ENCODE peak calls at places on chromosomes 5 and 9, in six cellular contexts. One of them, this sample, is unnamed.

GRCh38 chr5:128777052-128777451 is 188.2 kb upstream of the SLC27A6 start:
- DNase-seq in kidney: no peak
- DNase-seq in left lung: no peak
- DNase-seq in retinal pigment epithelial cell: no peak
- DNase-seq in suprapubic skin: no peak
- DNase-seq in choroid plexus epithelial cell: peak; percentile 29
- DNase-seq in this sample: no peak

GRCh38 chr5:19630875-19631274 is 357.1 kb downstream of the CDH18 start:
- DNase-seq in suprapubic skin: no peak
- DNase-seq in left lung: no peak
- DNase-seq in choroid plexus epithelial cell: no peak
- DNase-seq in retinal pigment epithelial cell: no peak
- DNase-seq in kidney: no peak
- DNase-seq in this sample: no peak

GRCh38 chr9:78044886-78045285 is 13.3 kb upstream of the GNAQ start:
- DNase-seq in retinal pigment epithelial cell: no peak
- DNase-seq in suprapubic skin: no peak
- DNase-seq in choroid plexus epithelial cell: no peak
- DNase-seq in kidney: no peak
- DNase-seq in left lung: no peak
- DNase-seq in this sample: no peak

GRCh38 chr9:79524266-79524665 is 47.5 kb upstream of the TLE4 start:
- DNase-seq in suprapubic skin: no peak
- DNase-seq in retinal pigment epithelial cell: no peak
- DNase-seq in kidney: no peak
- DNase-seq in choroid plexus epithelial cell: peak; percentile 30
- DNase-seq in left lung: no peak
- DNase-seq in this sample: no peak

GRCh38 chr9:74066128-74066527 is 431.0 kb upstream of the RORB start:
- DNase-seq in suprapubic skin: no peak
- DNase-seq in left lung: no peak
- DNase-seq in retinal pigment epithelial cell: no peak
- DNase-seq in kidney: no peak
- DNase-seq in choroid plexus epithelial cell: no peak
- DNase-seq in this sample: no peak

GRCh38 chr5:44389410-44389879 is at the start of gene FGF10:
- DNase-seq in retinal pigment epithelial cell: no peak
- DNase-seq in left lung: peak; percentile 34
- DNase-seq in kidney: peak; percentile 78
- DNase-seq in suprapubic skin: peak; percentile 49
- DNase-seq in choroid plexus epithelial cell: no peak
- DNase-seq in this sample: peak; percentile 3

GRCh38 chr5:2221450-2221849 is 338.7 kb upstream of the IRX4 start:
- DNase-seq in retinal pigment epithelial cell: no peak
- DNase-seq in choroid plexus epithelial cell: no peak
- DNase-seq in left lung: no peak
- DNase-seq in suprapubic skin: no peak
- DNase-seq in kidney: peak; percentile 27
- DNase-seq in this sample: no peak

GRCh38 chr5:66642538-66642937 is 46.3 kb downstream of the MAST4 start:
- DNase-seq in left lung: no peak
- DNase-seq in suprapubic skin: no peak
- DNase-seq in choroid plexus epithelial cell: no peak
- DNase-seq in kidney: no peak
- DNase-seq in retinal pigment epithelial cell: no peak
- DNase-seq in this sample: no peak

GRCh38 chr5:56247596-56247995 is 14.5 kb upstream of the ANKRD55 start:
- DNase-seq in kidney: no peak
- DNase-seq in suprapubic skin: no peak
- DNase-seq in left lung: no peak
- DNase-seq in choroid plexus epithelial cell: peak; percentile 71
- DNase-seq in retinal pigment epithelial cell: no peak
- DNase-seq in this sample: peak; percentile 88

GRCh38 chr5:146007270-146007669 is 70.9 kb downstream of the SH3RF2 start:
- DNase-seq in left lung: no peak
- DNase-seq in suprapubic skin: no peak
- DNase-seq in choroid plexus epithelial cell: peak; percentile 28
- DNase-seq in kidney: no peak
- DNase-seq in retinal pigment epithelial cell: no peak
- DNase-seq in this sample: no peak
- TF ChIP-seq CTCF in left lung: no peak
- TF ChIP-seq CTCF in suprapubic skin: no peak
- TF ChIP-seq CTCF in choroid plexus epithelial cell: peak; percentile 31
- TF ChIP-seq CTCF in kidney: no peak
- TF ChIP-seq CTCF in retinal pigment epithelial cell: no peak
- TF ChIP-seq CTCF in this sample: no peak

DNA sequence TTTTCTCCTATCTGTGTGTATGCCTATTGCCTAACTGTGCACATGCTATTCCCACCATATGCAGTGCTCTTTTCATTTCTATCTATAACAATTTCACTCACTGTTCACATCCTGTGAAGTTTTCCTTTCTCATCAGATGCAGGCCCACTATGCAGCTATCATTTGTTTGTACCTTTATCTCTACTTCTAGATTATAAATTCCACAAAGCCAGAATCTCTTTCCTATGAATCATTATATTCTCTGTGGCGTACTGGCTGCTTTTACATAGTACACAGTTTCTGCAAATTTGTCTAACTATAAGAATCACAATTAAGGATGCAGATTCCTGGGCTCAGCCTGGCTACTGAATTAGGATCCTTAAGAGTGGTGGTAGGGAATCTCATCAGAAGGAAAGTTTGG is 600.8 kb upstream of the ARRDC3 start:
- DNase-seq in retinal pigment epithelial cell: no peak
- DNase-seq in suprapubic skin: no peak
- DNase-seq in kidney: no peak
- DNase-seq in choroid plexus epithelial cell: no peak
- DNase-seq in left lung: no peak
- DNase-seq in this sample: no peak
- H3K4me3 ChIP-seq in retinal pigment epithelial cell: no peak overlapping the region
- H3K4me3 ChIP-seq in suprapubic skin: no peak overlapping the region
- H3K4me3 ChIP-seq in kidney: no peak overlapping the region
- H3K4me3 ChIP-seq in choroid plexus epithelial cell: no peak overlapping the region
- H3K4me3 ChIP-seq in left lung: no peak overlapping the region
- H3K4me3 ChIP-seq in this sample: no peak overlapping the region

DNA sequence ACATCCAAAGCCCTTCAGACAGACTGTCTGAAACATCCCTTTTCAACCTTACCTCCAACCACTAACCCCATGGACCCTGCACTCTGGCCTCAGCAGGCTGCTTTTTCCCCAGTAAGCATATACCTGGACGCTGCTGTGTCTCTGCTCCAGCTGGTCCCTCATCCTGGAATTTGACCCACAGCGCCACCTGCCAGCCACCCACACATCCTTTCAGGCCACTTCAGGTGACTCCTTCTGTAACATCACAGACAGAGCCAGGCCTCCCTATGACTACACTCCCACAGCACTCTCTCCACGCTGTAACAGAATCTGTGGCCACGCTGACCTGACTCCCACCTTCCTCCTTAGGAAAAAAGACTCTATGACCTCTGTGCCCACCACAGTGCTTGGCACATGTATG is 3.4 kb downstream of the MGAT1 start:
- DNase-seq in choroid plexus epithelial cell: no peak
- DNase-seq in suprapubic skin: no peak
- DNase-seq in left lung: no peak
- DNase-seq in kidney: no peak
- DNase-seq in retinal pigment epithelial cell: no peak
- DNase-seq in this sample: no peak
- TF ChIP-seq CTCF in choroid plexus epithelial cell: peak; percentile 40
- TF ChIP-seq CTCF in suprapubic skin: peak; percentile 6
- TF ChIP-seq CTCF in left lung: no peak
- TF ChIP-seq CTCF in kidney: peak; percentile 53
- TF ChIP-seq CTCF in retinal pigment epithelial cell: peak; percentile 40
- TF ChIP-seq CTCF in this sample: peak; percentile 17

DNA sequence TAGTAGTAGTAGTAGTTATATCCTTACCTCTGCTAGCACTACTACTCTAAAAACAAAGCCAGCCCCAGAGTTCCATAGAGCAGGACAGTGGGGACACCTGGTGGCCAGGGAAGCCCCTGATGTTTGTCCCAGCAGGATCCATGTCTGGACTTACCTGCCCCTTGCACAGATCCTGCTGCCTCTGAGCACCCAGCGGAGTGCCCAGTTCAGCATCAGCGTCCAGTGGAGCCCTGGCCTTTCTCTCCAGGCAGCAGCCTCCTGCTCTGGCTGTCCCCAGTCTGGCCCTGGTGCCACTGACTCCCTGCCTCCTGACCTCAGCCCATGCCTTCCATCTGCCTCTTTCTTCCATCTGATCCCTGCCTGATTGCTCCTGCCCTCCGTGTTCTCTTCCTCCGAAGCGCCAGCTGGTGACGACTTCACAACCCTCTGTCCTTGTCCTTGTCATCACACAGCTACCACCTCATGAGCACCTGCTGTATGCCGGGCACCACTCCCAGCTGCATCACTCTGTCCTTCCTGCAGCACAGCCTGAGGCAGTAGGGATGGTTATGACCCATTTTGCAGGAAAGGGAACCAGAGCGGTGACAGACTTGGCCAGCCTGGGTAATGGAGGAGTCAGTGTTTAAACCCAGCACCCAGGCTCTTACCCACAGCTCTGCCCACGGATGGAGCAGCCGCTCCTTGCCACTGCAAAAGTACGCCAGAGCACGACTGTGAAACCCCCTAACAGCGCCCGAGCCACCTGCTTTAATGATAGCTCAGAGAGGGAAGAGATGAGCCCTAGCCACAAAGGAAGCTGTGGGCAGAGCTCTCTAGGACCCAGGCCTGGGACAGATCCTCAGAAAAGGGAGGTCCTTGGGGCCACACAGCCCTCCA is 11.5 kb downstream of the SARDH start:
- DNase-seq in suprapubic skin: peak; percentile 48
- DNase-seq in left lung: peak; percentile 37
- DNase-seq in choroid plexus epithelial cell: peak; percentile 75
- DNase-seq in kidney: peak; percentile 66
- DNase-seq in retinal pigment epithelial cell: no peak
- DNase-seq in this sample: peak; percentile 48
- H3K4me3 ChIP-seq in suprapubic skin: no peak overlapping the region
- H3K4me3 ChIP-seq in left lung: no peak overlapping the region
- H3K4me3 ChIP-seq in choroid plexus epithelial cell: no peak overlapping the region
- H3K4me3 ChIP-seq in kidney: no peak overlapping the region
- H3K4me3 ChIP-seq in retinal pigment epithelial cell: no peak overlapping the region
- H3K4me3 ChIP-seq in this sample: no peak overlapping the region

DNA sequence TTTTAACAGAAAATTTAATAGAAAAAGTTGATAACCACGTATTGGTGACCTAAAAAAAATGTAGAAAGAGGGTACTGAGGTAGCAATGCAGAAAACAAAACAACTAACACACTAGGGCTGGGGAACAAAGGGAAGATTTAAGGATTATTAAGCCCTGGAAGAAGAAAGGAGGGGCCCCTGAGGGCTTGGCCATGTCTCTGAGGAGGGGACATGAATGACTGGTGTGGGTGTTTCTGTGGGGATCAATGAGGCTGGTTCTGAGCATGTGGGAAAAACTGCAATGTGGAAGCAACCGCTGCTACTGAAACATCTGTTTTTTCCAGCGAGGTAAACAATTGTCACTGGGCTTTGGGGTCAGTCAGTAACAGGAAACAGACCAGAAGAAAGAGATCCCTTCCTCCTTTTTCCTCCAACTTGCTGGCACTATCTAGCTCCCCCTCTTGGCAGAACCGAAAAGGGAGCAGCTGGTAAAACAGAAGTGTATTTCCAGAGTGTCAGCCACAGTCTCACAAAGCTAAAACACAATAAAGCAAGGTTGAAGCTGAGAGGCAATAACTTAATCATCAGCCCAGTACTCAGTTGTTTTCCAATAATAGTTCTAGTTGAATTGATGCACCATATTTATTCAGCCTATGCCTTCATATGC is 48.3 kb downstream of the ATPSCKMT start:
- DNase-seq in choroid plexus epithelial cell: peak; percentile 35
- DNase-seq in suprapubic skin: no peak
- DNase-seq in retinal pigment epithelial cell: no peak
- DNase-seq in kidney: no peak
- DNase-seq in left lung: no peak
- DNase-seq in this sample: no peak
- TF ChIP-seq CTCF in choroid plexus epithelial cell: peak; percentile 67
- TF ChIP-seq CTCF in suprapubic skin: peak; percentile 16
- TF ChIP-seq CTCF in retinal pigment epithelial cell: peak; percentile 43
- TF ChIP-seq CTCF in kidney: peak; percentile 5
- TF ChIP-seq CTCF in left lung: no peak
- TF ChIP-seq CTCF in this sample: peak; percentile 15

DNA sequence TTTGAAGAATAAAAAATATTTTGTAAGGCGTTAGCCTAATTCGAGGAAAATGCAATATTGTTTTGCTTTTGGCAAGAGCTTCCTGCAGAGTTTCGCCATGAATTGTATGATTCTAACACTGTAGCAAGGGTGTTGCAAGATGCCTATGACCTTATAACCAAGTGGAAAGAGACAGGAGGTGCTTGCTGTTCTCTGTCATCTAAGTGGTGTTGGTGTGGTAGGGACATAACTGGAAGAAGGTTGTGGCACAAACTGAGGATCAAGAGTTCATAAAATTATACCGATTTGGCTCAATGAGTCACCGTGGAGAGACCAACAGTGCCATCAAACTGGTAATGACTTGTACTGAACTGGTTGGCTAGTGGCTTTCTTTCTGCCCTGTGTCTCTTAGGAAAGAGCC is 6.3 kb downstream of the STC2 start:
- DNase-seq in choroid plexus epithelial cell: peak; percentile 54
- DNase-seq in kidney: no peak
- DNase-seq in suprapubic skin: peak; percentile 10
- DNase-seq in left lung: no peak
- DNase-seq in retinal pigment epithelial cell: no peak
- DNase-seq in this sample: peak; percentile 63
- H3K4me3 ChIP-seq in choroid plexus epithelial cell: no peak overlapping the region
- H3K4me3 ChIP-seq in kidney: no peak overlapping the region
- H3K4me3 ChIP-seq in suprapubic skin: no peak overlapping the region
- H3K4me3 ChIP-seq in left lung: no peak overlapping the region
- H3K4me3 ChIP-seq in retinal pigment epithelial cell: no peak overlapping the region
- H3K4me3 ChIP-seq in this sample: no peak overlapping the region

GRCh38 chr9:135748676-135749075 is 46.7 kb downstream of the KCNT1 start:
- DNase-seq in left lung: no peak
- DNase-seq in choroid plexus epithelial cell: no peak
- DNase-seq in suprapubic skin: no peak
- DNase-seq in kidney: no peak
- DNase-seq in retinal pigment epithelial cell: no peak
- DNase-seq in this sample: no peak
- TF ChIP-seq CTCF in left lung: no peak
- TF ChIP-seq CTCF in choroid plexus epithelial cell: no peak
- TF ChIP-seq CTCF in suprapubic skin: no peak
- TF ChIP-seq CTCF in kidney: no peak
- TF ChIP-seq CTCF in retinal pigment epithelial cell: no peak
- TF ChIP-seq CTCF in this sample: no peak

This sample was measured in fibroblast of the aortic adventitia.